ENCODE peak calls at places on chromosomes 5 and 9, in seven cellular contexts. One of them, this sample, is unnamed.

GRCh38 chr5:137439645-137440044 is 59.5 kb downstream of the SPOCK1 start:
- DNase-seq in hepatocyte: no peak
- DNase-seq in cerebellar cortex: no peak
- DNase-seq in NCI-H446: no peak
- DNase-seq in stimulated activated CD4-positive, alpha-beta T cell treated with anti-CD3 and anti-CD28 coated beads, Interleukin-4, amount 100 ng/mL, for 4 hours: no peak
- DNase-seq in SK-N-MC: no peak
- DNase-seq in SK-N-SH: no peak
- DNase-seq in this sample: no peak

GRCh38 chr9:134491856-134492255 is 149.7 kb upstream of the COL5A1 start:
- DNase-seq in SK-N-MC: no peak
- DNase-seq in NCI-H446: no peak
- DNase-seq in cerebellar cortex: no peak
- DNase-seq in stimulated activated CD4-positive, alpha-beta T cell treated with anti-CD3 and anti-CD28 coated beads, Interleukin-4, amount 100 ng/mL, for 4 hours: no peak
- DNase-seq in hepatocyte: no peak
- DNase-seq in SK-N-SH: no peak
- DNase-seq in this sample: no peak

GRCh38 chr9:15231788-15232635 is 75.0 kb downstream of the TTC39B start:
- DNase-seq in stimulated activated CD4-positive, alpha-beta T cell treated with anti-CD3 and anti-CD28 coated beads, Interleukin-4, amount 100 ng/mL, for 4 hours: no peak
- DNase-seq in cerebellar cortex: no peak
- DNase-seq in SK-N-SH: peak
- DNase-seq in hepatocyte: peak
- DNase-seq in NCI-H446: no peak
- DNase-seq in SK-N-MC: peak
- DNase-seq in this sample: peak

GRCh38 chr9:135570456-135570855 is 8.9 kb downstream of the PAEP start:
- DNase-seq in SK-N-MC: no peak
- DNase-seq in stimulated activated CD4-positive, alpha-beta T cell treated with anti-CD3 and anti-CD28 coated beads, Interleukin-4, amount 100 ng/mL, for 4 hours: no peak
- DNase-seq in hepatocyte: no peak
- DNase-seq in NCI-H446: no peak
- DNase-seq in cerebellar cortex: no peak
- DNase-seq in SK-N-SH: no peak
- DNase-seq in this sample: no peak

GRCh38 chr9:15936316-15936869 is 383.6 kb downstream of the CCDC171 start:
- DNase-seq in SK-N-SH: peak
- DNase-seq in stimulated activated CD4-positive, alpha-beta T cell treated with anti-CD3 and anti-CD28 coated beads, Interleukin-4, amount 100 ng/mL, for 4 hours: no peak
- DNase-seq in hepatocyte: no peak
- DNase-seq in NCI-H446: peak
- DNase-seq in SK-N-MC: no peak
- DNase-seq in cerebellar cortex: no peak
- DNase-seq in this sample: peak

GRCh38 chr9:68574150-68574549 is 33.5 kb upstream of the TMEM252 start:
- DNase-seq in stimulated activated CD4-positive, alpha-beta T cell treated with anti-CD3 and anti-CD28 coated beads, Interleukin-4, amount 100 ng/mL, for 4 hours: no peak
- DNase-seq in NCI-H446: no peak
- DNase-seq in cerebellar cortex: peak
- DNase-seq in hepatocyte: no peak
- DNase-seq in SK-N-MC: no peak
- DNase-seq in SK-N-SH: no peak
- DNase-seq in this sample: no peak

GRCh38 chr9:74236857-74237256 is 260.3 kb upstream of the RORB start:
- DNase-seq in SK-N-MC: no peak
- DNase-seq in SK-N-SH: no peak
- DNase-seq in hepatocyte: no peak
- DNase-seq in NCI-H446: no peak
- DNase-seq in stimulated activated CD4-positive, alpha-beta T cell treated with anti-CD3 and anti-CD28 coated beads, Interleukin-4, amount 100 ng/mL, for 4 hours: no peak
- DNase-seq in cerebellar cortex: no peak
- DNase-seq in this sample: no peak

GRCh38 chr5:147417133-147417813 is 92.6 kb downstream of the DPYSL3 start:
- DNase-seq in SK-N-SH: no peak
- DNase-seq in cerebellar cortex: no peak
- DNase-seq in SK-N-MC: no peak
- DNase-seq in hepatocyte: peak
- DNase-seq in NCI-H446: peak
- DNase-seq in stimulated activated CD4-positive, alpha-beta T cell treated with anti-CD3 and anti-CD28 coated beads, Interleukin-4, amount 100 ng/mL, for 4 hours: no peak
- DNase-seq in this sample: no peak

GRCh38 chr5:88142801-88143692 is 125.6 kb downstream of the TMEM161B start:
- DNase-seq in cerebellar cortex: peak
- DNase-seq in stimulated activated CD4-positive, alpha-beta T cell treated with anti-CD3 and anti-CD28 coated beads, Interleukin-4, amount 100 ng/mL, for 4 hours: no peak
- DNase-seq in NCI-H446: no peak
- DNase-seq in SK-N-SH: no peak
- DNase-seq in hepatocyte: no peak
- DNase-seq in SK-N-MC: no peak
- DNase-seq in this sample: no peak

GRCh38 chr5:139389701-139390638 is at the start of gene MZB1:
- DNase-seq in cerebellar cortex: no peak
- DNase-seq in stimulated activated CD4-positive, alpha-beta T cell treated with anti-CD3 and anti-CD28 coated beads, Interleukin-4, amount 100 ng/mL, for 4 hours: peak
- DNase-seq in SK-N-MC: no peak
- DNase-seq in hepatocyte: no peak
- DNase-seq in SK-N-SH: no peak
- DNase-seq in NCI-H446: no peak
- DNase-seq in this sample: no peak

GRCh38 chr9:94809778-94810177 is 83.3 kb downstream of the AOPEP start:
- DNase-seq in hepatocyte: no peak
- DNase-seq in NCI-H446: no peak
- DNase-seq in SK-N-MC: no peak
- DNase-seq in stimulated activated CD4-positive, alpha-beta T cell treated with anti-CD3 and anti-CD28 coated beads, Interleukin-4, amount 100 ng/mL, for 4 hours: no peak
- DNase-seq in SK-N-SH: no peak
- DNase-seq in cerebellar cortex: no peak
- DNase-seq in this sample: no peak

GRCh38 chr9:98374385-98375051 is 119.1 kb upstream of the TBC1D2 start:
- DNase-seq in cerebellar cortex: no peak
- DNase-seq in NCI-H446: no peak
- DNase-seq in SK-N-MC: no peak
- DNase-seq in SK-N-SH: no peak
- DNase-seq in stimulated activated CD4-positive, alpha-beta T cell treated with anti-CD3 and anti-CD28 coated beads, Interleukin-4, amount 100 ng/mL, for 4 hours: no peak
- DNase-seq in hepatocyte: peak
- DNase-seq in this sample: peak

GRCh38 chr9:12798066-12798770 is 23.4 kb downstream of the LURAP1L start:
- DNase-seq in SK-N-SH: no peak
- DNase-seq in NCI-H446: peak
- DNase-seq in hepatocyte: no peak
- DNase-seq in cerebellar cortex: peak
- DNase-seq in SK-N-MC: no peak
- DNase-seq in stimulated activated CD4-positive, alpha-beta T cell treated with anti-CD3 and anti-CD28 coated beads, Interleukin-4, amount 100 ng/mL, for 4 hours: no peak
- DNase-seq in this sample: peak

GRCh38 chr5:96432245-96433065 is 593 bp downstream of the PCSK1 start:
- DNase-seq in SK-N-MC: no peak
- DNase-seq in hepatocyte: peak
- DNase-seq in cerebellar cortex: no peak
- DNase-seq in NCI-H446: peak
- DNase-seq in SK-N-SH: peak
- DNase-seq in stimulated activated CD4-positive, alpha-beta T cell treated with anti-CD3 and anti-CD28 coated beads, Interleukin-4, amount 100 ng/mL, for 4 hours: no peak
- DNase-seq in this sample: no peak

GRCh38 chr5:98777295-98777694 is 3.8 kb downstream of the RGMB start:
- DNase-seq in hepatocyte: no peak
- DNase-seq in cerebellar cortex: no peak
- DNase-seq in SK-N-MC: no peak
- DNase-seq in NCI-H446: no peak
- DNase-seq in SK-N-SH: no peak
- DNase-seq in stimulated activated CD4-positive, alpha-beta T cell treated with anti-CD3 and anti-CD28 coated beads, Interleukin-4, amount 100 ng/mL, for 4 hours: no peak
- DNase-seq in this sample: no peak